ENCODE peak calls at places on chromosomes 2 and 18, in ten cellular contexts. I is neural crest cell; X is PC-3; O is NCI-H1105; Q is 8988T; E is stimulated activated CD4-positive, alpha-beta T cell treated with anti-CD3 and anti-CD28 coated beads, Interleukin-1b, Interleukin-23, amount 100 ng/mL, for 24 hours; T is H7; C is naive thymus-derived CD8-positive, alpha-beta T cell; D is nephron progenitor cell; G is fibroblast of lung. W is an unnamed sample.
A peak's percentile ranks its signal among the peaks of the same experiment; 100 is the strongest.

GRCh38 chr2:42859006-42859552 is 66.7 kb upstream of the HAAO start:
- DNase-seq in I (peak; percentile 92), G (peak; percentile 58), X (peak; percentile 90), Q (peak; percentile 43), O (peak; percentile 10), D (peak; percentile 84), T (peak; percentile 87), E (peak; percentile 31), C (peak; percentile 48), W (peak; percentile 18)

GRCh38 chr2:166382448-166382847 is 6.7 kb upstream of the SCN9A start:
- DNase-seq in I (no peak), X (no peak), D (no peak), O (no peak), T (no peak), G (no peak), Q (no peak), E (no peak), C (no peak), W (no peak)

GRCh38 chr2:231411237-231411636 is 15.7 kb downstream of the B3GNT7 start:
- DNase-seq in O (no peak), D (no peak), Q (no peak), G (no peak), E (no peak), T (peak; percentile 36), I (no peak), C (no peak), X (peak; percentile 45), W (no peak)

GRCh38 chr2:26595146-26595545 is 46.0 kb downstream of the CIB4 start:
- DNase-seq in T (no peak), O (no peak), D (no peak), C (no peak), Q (no peak), E (no peak), X (no peak), G (no peak), I (no peak), W (no peak)

GRCh38 chr2:127453392-127454171 is 35.4 kb downstream of the PROC start:
- DNase-seq in I (no peak), T (peak; percentile 56), G (no peak), X (peak; percentile 29), E (no peak), O (no peak), Q (peak; percentile 35), C (no peak), D (no peak), W (no peak)

GRCh38 chr18:31679133-31679731 is 5.1 kb downstream of the B4GALT6 start:
- DNase-seq in D (no peak), C (no peak), X (peak; percentile 65), E (no peak), O (no peak), Q (no peak), G (peak; percentile 85), I (no peak), T (no peak), W (no peak)

GRCh38 chr18:59650266-59650820 is 46.9 kb downstream of the CCBE1 start:
- DNase-seq in G (peak; percentile 66), D (no peak), I (no peak), C (no peak), O (no peak), E (no peak), Q (no peak), T (peak; percentile 25), X (no peak), W (no peak)

GRCh38 chr2:221283896-221284295 is 288.2 kb downstream of the EPHA4 start:
- DNase-seq in G (peak; percentile 95), C (no peak), D (no peak), I (no peak), T (no peak), X (no peak), E (no peak), Q (no peak), O (no peak), W (no peak)

GRCh38 chr18:13513015-13513414 is 213.3 kb downstream of the FAM210A start:
- DNase-seq in T (no peak), X (no peak), Q (no peak), C (no peak), I (no peak), O (peak; percentile 22), G (peak; percentile 48), D (peak; percentile 34), E (no peak), W (no peak)

W was measured in hippocampal formation.